ENCODE peak calls at places on chromosomes 4 and X, in seven cellular contexts. One of them, this sample, is unnamed. For H3K4me1, the result is how much of the 10 kb centered on the place peaks cover.

GRCh38 chr4:38523524-38524448 is 140.2 kb upstream of the KLF3 start:
- DNase-seq in fibroblast of lung: peak
- DNase-seq in ovary: no peak
- DNase-seq in PC-3: no peak
- DNase-seq in psoas muscle: no peak
- DNase-seq in cardiac muscle cell: no peak
- DNase-seq in tibial nerve: no peak
- DNase-seq in this sample: no peak

GRCh38 chr4:914531-914930 is 17.6 kb downstream of the GAK start:
- DNase-seq in tibial nerve: no peak
- DNase-seq in ovary: no peak
- DNase-seq in cardiac muscle cell: no peak
- DNase-seq in PC-3: no peak
- DNase-seq in psoas muscle: no peak
- DNase-seq in fibroblast of lung: no peak
- DNase-seq in this sample: peak

GRCh38 chr4:55615008-55615407 is 21.1 kb downstream of the NMU start:
- DNase-seq in cardiac muscle cell: no peak
- DNase-seq in tibial nerve: no peak
- DNase-seq in PC-3: no peak
- DNase-seq in fibroblast of lung: no peak
- DNase-seq in psoas muscle: no peak
- DNase-seq in ovary: no peak
- DNase-seq in this sample: no peak

GRCh38 chr4:186902361-186902760 is 178.7 kb upstream of the FAT1 start:
- DNase-seq in PC-3: peak
- DNase-seq in cardiac muscle cell: no peak
- DNase-seq in ovary: no peak
- DNase-seq in tibial nerve: no peak
- DNase-seq in fibroblast of lung: no peak
- DNase-seq in psoas muscle: no peak
- DNase-seq in this sample: no peak

GRCh38 chr4:95362906-95363578 is 185.7 kb downstream of the UNC5C start:
- DNase-seq in tibial nerve: no peak
- DNase-seq in cardiac muscle cell: peak
- DNase-seq in psoas muscle: no peak
- DNase-seq in fibroblast of lung: peak
- DNase-seq in ovary: peak
- DNase-seq in PC-3: peak
- DNase-seq in this sample: no peak

GRCh38 chr4:4641661-4642180 is 99.9 kb upstream of the STX18 start:
- DNase-seq in tibial nerve: no peak
- DNase-seq in PC-3: no peak
- DNase-seq in cardiac muscle cell: no peak
- DNase-seq in ovary: no peak
- DNase-seq in psoas muscle: no peak
- DNase-seq in fibroblast of lung: no peak
- DNase-seq in this sample: no peak

GRCh38 chr4:3766791-3767561 is 791 bp downstream of the ADRA2C start:
- DNase-seq in tibial nerve: no peak
- DNase-seq in fibroblast of lung: peak
- DNase-seq in psoas muscle: no peak
- DNase-seq in PC-3: no peak
- DNase-seq in ovary: no peak
- DNase-seq in cardiac muscle cell: no peak
- DNase-seq in this sample: peak

GRCh38 chr4:116838609-116839008 is 246.8 kb downstream of the TRAM1L1 start:
- DNase-seq in tibial nerve: no peak
- DNase-seq in PC-3: no peak
- DNase-seq in ovary: no peak
- DNase-seq in cardiac muscle cell: no peak
- DNase-seq in psoas muscle: no peak
- DNase-seq in fibroblast of lung: no peak
- DNase-seq in this sample: no peak

GRCh38 chrX:41381685-41382084 is 47.7 kb downstream of the DDX3X start:
- DNase-seq in cardiac muscle cell: peak
- DNase-seq in PC-3: peak
- DNase-seq in fibroblast of lung: peak
- DNase-seq in psoas muscle: peak
- DNase-seq in tibial nerve: peak
- DNase-seq in ovary: peak
- DNase-seq in this sample: peak

GRCh38 chr4:544386-545105 is 31.5 kb downstream of the TMEM271 start:
- DNase-seq in fibroblast of lung: no peak
- DNase-seq in tibial nerve: no peak
- DNase-seq in cardiac muscle cell: no peak
- DNase-seq in PC-3: no peak
- DNase-seq in psoas muscle: no peak
- DNase-seq in ovary: no peak
- DNase-seq in this sample: peak

GRCh38 chr4:14165253-14165942 is 537.9 kb upstream of the BOD1L1 start:
- DNase-seq in ovary: no peak
- DNase-seq in PC-3: no peak
- DNase-seq in cardiac muscle cell: no peak
- DNase-seq in psoas muscle: no peak
- DNase-seq in tibial nerve: peak
- DNase-seq in fibroblast of lung: no peak
- DNase-seq in this sample: no peak

GRCh38 chr4:182969651-182970279 is 52.6 kb upstream of the DCTD start:
- DNase-seq in psoas muscle: no peak
- DNase-seq in PC-3: peak
- DNase-seq in ovary: no peak
- DNase-seq in fibroblast of lung: no peak
- DNase-seq in tibial nerve: no peak
- DNase-seq in cardiac muscle cell: no peak
- DNase-seq in this sample: no peak

GRCh38 chr4:113725963-113726362 is 35.6 kb downstream of the CAMK2D start:
- DNase-seq in ovary: no peak
- DNase-seq in psoas muscle: no peak
- DNase-seq in PC-3: no peak
- DNase-seq in fibroblast of lung: no peak
- DNase-seq in tibial nerve: no peak
- DNase-seq in cardiac muscle cell: no peak
- DNase-seq in this sample: no peak

GRCh38 chr4:118348886-118349285 is 3.9 kb downstream of the PRSS12 start:
- DNase-seq in fibroblast of lung: no peak
- DNase-seq in ovary: no peak
- DNase-seq in cardiac muscle cell: no peak
- DNase-seq in PC-3: no peak
- DNase-seq in psoas muscle: no peak
- DNase-seq in tibial nerve: no peak
- DNase-seq in this sample: no peak

GRCh38 chrX:10110984-10111363 is 45.8 kb upstream of the CLCN4 start:
- DNase-seq in fibroblast of lung: no peak
- DNase-seq in psoas muscle: no peak
- DNase-seq in ovary: no peak
- DNase-seq in cardiac muscle cell: no peak
- DNase-seq in PC-3: no peak
- DNase-seq in tibial nerve: no peak
- DNase-seq in this sample: no peak

GRCh38 chr4:102843273-102843672 is 15.9 kb upstream of the UBE2D3 start:
- DNase-seq in tibial nerve: no peak
- DNase-seq in PC-3: peak
- DNase-seq in psoas muscle: no peak
- DNase-seq in cardiac muscle cell: no peak
- DNase-seq in ovary: no peak
- DNase-seq in fibroblast of lung: no peak
- DNase-seq in this sample: no peak

GRCh38 chrX:115603534-115604074 is 42.6 kb downstream of the PLS3 start:
- DNase-seq in ovary: no peak
- DNase-seq in psoas muscle: no peak
- DNase-seq in tibial nerve: no peak
- DNase-seq in fibroblast of lung: no peak
- DNase-seq in cardiac muscle cell: no peak
- DNase-seq in PC-3: no peak
- DNase-seq in this sample: no peak

GRCh38 chr4:101000496-101000895 is 346.8 kb downstream of the PPP3CA start:
- DNase-seq in tibial nerve: no peak
- DNase-seq in cardiac muscle cell: peak
- DNase-seq in PC-3: no peak
- DNase-seq in ovary: no peak
- DNase-seq in psoas muscle: no peak
- DNase-seq in fibroblast of lung: peak
- DNase-seq in this sample: no peak

DNA sequence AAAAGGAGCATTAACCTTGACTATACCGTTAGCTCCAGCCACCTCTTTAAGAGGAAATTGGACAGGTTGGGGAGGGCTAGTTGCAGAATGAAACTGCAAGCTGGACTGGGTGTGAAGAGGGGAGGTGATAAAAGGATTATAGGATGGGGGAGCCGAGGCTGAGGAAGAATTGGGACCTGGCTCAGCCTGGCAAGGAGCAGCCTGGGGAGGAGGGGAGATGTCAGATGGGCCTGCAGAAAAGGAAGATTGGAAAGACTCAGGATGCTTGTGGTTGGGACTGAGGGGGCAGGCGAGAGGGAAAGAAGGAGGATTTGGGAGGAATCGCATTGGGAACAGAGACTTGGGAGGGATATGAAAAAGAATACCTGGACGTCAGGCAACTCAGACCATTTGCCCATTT is 351.7 kb downstream of the PPP3CA start:
- DNase-seq in psoas muscle: no peak
- DNase-seq in cardiac muscle cell: no peak
- DNase-seq in tibial nerve: no peak
- DNase-seq in PC-3: no peak
- DNase-seq in fibroblast of lung: no peak
- DNase-seq in ovary: no peak
- DNase-seq in this sample: no peak
- H3K4me3 ChIP-seq in psoas muscle: no peak
- H3K4me3 ChIP-seq in cardiac muscle cell: no peak
- H3K4me3 ChIP-seq in tibial nerve: no peak
- H3K4me3 ChIP-seq in PC-3: no peak
- H3K4me3 ChIP-seq in fibroblast of lung: no peak
- H3K4me3 ChIP-seq in ovary: no peak
- H3K4me3 ChIP-seq in this sample: no peak

GRCh38 chr4:6885953-6886557 is 23.6 kb upstream of the TBC1D14 start:
- DNase-seq in fibroblast of lung: peak
- DNase-seq in psoas muscle: peak
- DNase-seq in cardiac muscle cell: peak
- DNase-seq in tibial nerve: peak
- DNase-seq in ovary: peak
- DNase-seq in PC-3: peak
- DNase-seq in this sample: peak
- H3K4me1 ChIP-seq in fibroblast of lung: under half
- H3K4me1 ChIP-seq in psoas muscle: under half
- H3K4me1 ChIP-seq in cardiac muscle cell: under half
- H3K4me1 ChIP-seq in tibial nerve: under half
- H3K4me1 ChIP-seq in ovary: under half
- H3K4me1 ChIP-seq in PC-3: under half
- H3K4me1 ChIP-seq in this sample: under half

GRCh38 chr4:154078504-154079350 is 289.8 kb upstream of the SFRP2 start:
- DNase-seq in ovary: no peak
- DNase-seq in fibroblast of lung: no peak
- DNase-seq in cardiac muscle cell: no peak
- DNase-seq in PC-3: no peak
- DNase-seq in tibial nerve: no peak
- DNase-seq in psoas muscle: no peak
- DNase-seq in this sample: no peak

GRCh38 chr4:154081391-154081790 is 292.5 kb upstream of the SFRP2 start:
- DNase-seq in ovary: no peak
- DNase-seq in psoas muscle: no peak
- DNase-seq in cardiac muscle cell: no peak
- DNase-seq in tibial nerve: no peak
- DNase-seq in PC-3: no peak
- DNase-seq in fibroblast of lung: no peak
- DNase-seq in this sample: no peak

GRCh38 chr4:154084864-154085263 is 296.0 kb upstream of the SFRP2 start:
- DNase-seq in fibroblast of lung: peak
- DNase-seq in cardiac muscle cell: no peak
- DNase-seq in ovary: no peak
- DNase-seq in tibial nerve: no peak
- DNase-seq in PC-3: peak
- DNase-seq in psoas muscle: no peak
- DNase-seq in this sample: no peak

GRCh38 chr4:154086247-154086646 is 297.4 kb upstream of the SFRP2 start:
- DNase-seq in psoas muscle: no peak
- DNase-seq in tibial nerve: no peak
- DNase-seq in ovary: no peak
- DNase-seq in cardiac muscle cell: no peak
- DNase-seq in PC-3: peak
- DNase-seq in fibroblast of lung: no peak
- DNase-seq in this sample: no peak

DNA sequence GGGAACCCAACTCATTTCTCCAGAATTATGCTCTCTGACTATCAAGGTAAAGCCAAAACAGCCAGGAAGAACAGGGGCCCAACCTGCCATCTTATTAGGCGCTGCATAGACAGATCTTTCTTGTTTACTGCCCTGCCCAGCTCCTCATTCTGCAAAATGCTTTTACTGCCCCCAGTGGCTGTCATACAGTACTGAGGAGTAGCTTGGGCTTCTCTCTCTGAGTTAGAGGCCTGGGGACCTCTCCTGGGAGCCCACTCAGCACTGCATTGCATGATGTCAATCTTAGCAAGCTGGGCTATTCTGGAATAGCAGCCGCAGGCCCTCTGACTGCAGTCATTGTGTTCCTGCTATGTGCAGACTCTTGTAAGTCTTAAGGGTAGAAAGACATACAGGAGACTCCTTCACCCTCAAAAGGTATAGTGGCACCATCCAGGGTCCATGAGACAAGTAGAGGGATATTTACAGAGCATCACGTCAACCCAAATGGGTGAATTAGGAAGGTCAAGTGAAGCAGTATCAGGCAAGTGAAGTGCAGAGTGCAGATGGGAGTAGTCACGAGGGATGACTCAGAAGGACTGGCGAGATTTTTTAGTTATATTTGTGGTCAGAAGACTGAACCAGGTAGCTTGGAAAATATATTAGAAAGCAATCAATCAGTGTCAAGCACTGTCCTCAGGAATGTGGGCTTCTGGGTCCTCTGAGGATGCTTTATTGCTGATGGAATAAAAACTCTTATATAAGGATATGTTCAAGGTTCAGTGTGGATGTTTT is 294.1 kb upstream of the SFRP2 start:
- DNase-seq in tibial nerve: no peak
- DNase-seq in psoas muscle: no peak
- DNase-seq in PC-3: peak
- DNase-seq in fibroblast of lung: peak
- DNase-seq in ovary: no peak
- DNase-seq in cardiac muscle cell: no peak
- DNase-seq in this sample: no peak
- TF ChIP-seq CTCF in tibial nerve: no peak
- TF ChIP-seq CTCF in psoas muscle: no peak
- TF ChIP-seq CTCF in PC-3: peak
- TF ChIP-seq CTCF in fibroblast of lung: no peak
- TF ChIP-seq CTCF in ovary: no peak
- TF ChIP-seq CTCF in cardiac muscle cell: no peak
- TF ChIP-seq CTCF in this sample: no peak

GRCh38 chrX:123971963-123972362 is 10.5 kb downstream of the STAG2 start:
- DNase-seq in tibial nerve: no peak
- DNase-seq in cardiac muscle cell: peak
- DNase-seq in fibroblast of lung: no peak
- DNase-seq in PC-3: no peak
- DNase-seq in ovary: peak
- DNase-seq in psoas muscle: no peak
- DNase-seq in this sample: no peak

GRCh38 chrX:123976671-123977316 is 15.3 kb downstream of the STAG2 start:
- DNase-seq in ovary: no peak
- DNase-seq in PC-3: peak
- DNase-seq in fibroblast of lung: peak
- DNase-seq in psoas muscle: no peak
- DNase-seq in tibial nerve: no peak
- DNase-seq in cardiac muscle cell: peak
- DNase-seq in this sample: no peak

GRCh38 chrX:123975180-123975579 is 13.7 kb downstream of the STAG2 start:
- DNase-seq in cardiac muscle cell: peak
- DNase-seq in fibroblast of lung: peak
- DNase-seq in ovary: no peak
- DNase-seq in PC-3: peak
- DNase-seq in tibial nerve: no peak
- DNase-seq in psoas muscle: no peak
- DNase-seq in this sample: no peak
- H3K4me3 ChIP-seq in cardiac muscle cell: no peak
- H3K4me3 ChIP-seq in fibroblast of lung: no peak
- H3K4me3 ChIP-seq in ovary: no peak
- H3K4me3 ChIP-seq in PC-3: no peak
- H3K4me3 ChIP-seq in tibial nerve: no peak
- H3K4me3 ChIP-seq in psoas muscle: no peak
- H3K4me3 ChIP-seq in this sample: no peak

This sample was measured in tibial artery.